ENCODE peak calls at places on chromosomes 16 and 17, in six cellular contexts. One of them, this sample, is unnamed.

GRCh38 chr16:65546353-65546791 is 424.5 kb upstream of the CDH11 start:
- DNase-seq in esophagus squamous epithelium: no peak
- DNase-seq in upper lobe of left lung: no peak
- DNase-seq in H1: no peak
- DNase-seq in neural progenitor cell: no peak
- DNase-seq in tibial artery: no peak
- DNase-seq in this sample: no peak

GRCh38 chr17:27244481-27245223 is 49.3 kb upstream of the WSB1 start:
- DNase-seq in esophagus squamous epithelium: no peak
- DNase-seq in upper lobe of left lung: peak
- DNase-seq in H1: peak
- DNase-seq in neural progenitor cell: peak
- DNase-seq in tibial artery: peak
- DNase-seq in this sample: peak

GRCh38 chr16:55982597-55982996 is 107.4 kb upstream of the CES5A start:
- DNase-seq in esophagus squamous epithelium: no peak
- DNase-seq in upper lobe of left lung: no peak
- DNase-seq in H1: no peak
- DNase-seq in neural progenitor cell: no peak
- DNase-seq in tibial artery: no peak
- DNase-seq in this sample: no peak

GRCh38 chr16:11736903-11737302 is 5.8 kb downstream of the TXNDC11 start:
- DNase-seq in esophagus squamous epithelium: no peak
- DNase-seq in upper lobe of left lung: no peak
- DNase-seq in H1: no peak
- DNase-seq in neural progenitor cell: no peak
- DNase-seq in tibial artery: no peak
- DNase-seq in this sample: no peak

GRCh38 chr17:15404116-15404730 is 62.8 kb upstream of the TEKT3 start:
- DNase-seq in esophagus squamous epithelium: no peak
- DNase-seq in upper lobe of left lung: no peak
- DNase-seq in H1: no peak
- DNase-seq in neural progenitor cell: no peak
- DNase-seq in tibial artery: no peak
- DNase-seq in this sample: no peak

GRCh38 chr16:70652322-70652721 is 6.0 kb downstream of the IL34 start:
- DNase-seq in esophagus squamous epithelium: no peak
- DNase-seq in upper lobe of left lung: no peak
- DNase-seq in H1: no peak
- DNase-seq in neural progenitor cell: no peak
- DNase-seq in tibial artery: no peak
- DNase-seq in this sample: no peak

GRCh38 chr16:17386229-17386628 is 84.5 kb downstream of the XYLT1 start:
- DNase-seq in esophagus squamous epithelium: no peak
- DNase-seq in upper lobe of left lung: no peak
- DNase-seq in H1: no peak
- DNase-seq in neural progenitor cell: peak
- DNase-seq in tibial artery: no peak
- DNase-seq in this sample: no peak

GRCh38 chr16:67151431-67152097 is 766 bp upstream of the B3GNT9 start:
- DNase-seq in esophagus squamous epithelium: no peak
- DNase-seq in upper lobe of left lung: no peak
- DNase-seq in H1: no peak
- DNase-seq in neural progenitor cell: peak
- DNase-seq in tibial artery: no peak
- DNase-seq in this sample: no peak

GRCh38 chr17:77264617-77265230 is 124.0 kb downstream of the SEC14L1 start:
- DNase-seq in esophagus squamous epithelium: no peak
- DNase-seq in upper lobe of left lung: no peak
- DNase-seq in H1: no peak
- DNase-seq in neural progenitor cell: no peak
- DNase-seq in tibial artery: no peak
- DNase-seq in this sample: no peak

GRCh38 chr17:52106638-52107261 is 51.8 kb downstream of the CA10 start:
- DNase-seq in esophagus squamous epithelium: no peak
- DNase-seq in upper lobe of left lung: no peak
- DNase-seq in H1: peak
- DNase-seq in neural progenitor cell: peak
- DNase-seq in tibial artery: no peak
- DNase-seq in this sample: peak

GRCh38 chr16:67514382-67514828 is 14.2 kb upstream of the RIPOR1 start:
- DNase-seq in esophagus squamous epithelium: peak
- DNase-seq in upper lobe of left lung: no peak
- DNase-seq in H1: peak
- DNase-seq in neural progenitor cell: peak
- DNase-seq in tibial artery: peak
- DNase-seq in this sample: peak

GRCh38 chr16:49213594-49213993 is 68.0 kb downstream of the CBLN1 start:
- DNase-seq in esophagus squamous epithelium: no peak
- DNase-seq in upper lobe of left lung: no peak
- DNase-seq in H1: peak
- DNase-seq in neural progenitor cell: peak
- DNase-seq in tibial artery: no peak
- DNase-seq in this sample: no peak

GRCh38 chr17:50060951-50061712 is 5.2 kb downstream of the ITGA3 start:
- DNase-seq in esophagus squamous epithelium: no peak
- DNase-seq in upper lobe of left lung: no peak
- DNase-seq in H1: no peak
- DNase-seq in neural progenitor cell: no peak
- DNase-seq in tibial artery: peak
- DNase-seq in this sample: peak

GRCh38 chr16:6725634-6726331 is 606.9 kb upstream of the RBFOX1 start:
- DNase-seq in esophagus squamous epithelium: no peak
- DNase-seq in upper lobe of left lung: no peak
- DNase-seq in H1: no peak
- DNase-seq in neural progenitor cell: peak
- DNase-seq in tibial artery: no peak
- DNase-seq in this sample: no peak

GRCh38 chr17:31392002-31392855 is 754 bp downstream of the RAB11FIP4 start:
- DNase-seq in esophagus squamous epithelium: no peak
- DNase-seq in upper lobe of left lung: peak
- DNase-seq in H1: peak
- DNase-seq in neural progenitor cell: peak
- DNase-seq in tibial artery: peak
- DNase-seq in this sample: no peak

GRCh38 chr16:31010539-31010938 is at the start of gene STX1B:
- DNase-seq in esophagus squamous epithelium: no peak
- DNase-seq in upper lobe of left lung: peak
- DNase-seq in H1: peak
- DNase-seq in neural progenitor cell: peak
- DNase-seq in tibial artery: no peak
- DNase-seq in this sample: no peak

GRCh38 chr16:35533683-35534082 is 2074.3 kb downstream of the TP53TG3F start:
- DNase-seq in esophagus squamous epithelium: no peak
- DNase-seq in upper lobe of left lung: no peak
- DNase-seq in H1: no peak
- DNase-seq in neural progenitor cell: no peak
- DNase-seq in tibial artery: no peak
- DNase-seq in this sample: peak

GRCh38 chr16:25109643-25110042 is 1.9 kb upstream of the LCMT1 start:
- DNase-seq in esophagus squamous epithelium: no peak
- DNase-seq in upper lobe of left lung: no peak
- DNase-seq in H1: no peak
- DNase-seq in neural progenitor cell: no peak
- DNase-seq in tibial artery: no peak
- DNase-seq in this sample: peak

GRCh38 chr17:80319262-80319998 is 58.8 kb downstream of the RNF213 start:
- DNase-seq in esophagus squamous epithelium: no peak
- DNase-seq in upper lobe of left lung: no peak
- DNase-seq in H1: no peak
- DNase-seq in neural progenitor cell: no peak
- DNase-seq in tibial artery: peak
- DNase-seq in this sample: no peak

GRCh38 chr17:343875-344752 is 8.5 kb downstream of the RPH3AL start:
- DNase-seq in esophagus squamous epithelium: no peak
- DNase-seq in upper lobe of left lung: no peak
- DNase-seq in H1: no peak
- DNase-seq in neural progenitor cell: no peak
- DNase-seq in tibial artery: no peak
- DNase-seq in this sample: no peak

GRCh38 chr16:19283637-19284036 is 1.9 kb upstream of the CLEC19A start:
- DNase-seq in esophagus squamous epithelium: no peak
- DNase-seq in upper lobe of left lung: no peak
- DNase-seq in H1: no peak
- DNase-seq in neural progenitor cell: no peak
- DNase-seq in tibial artery: no peak
- DNase-seq in this sample: peak

GRCh38 chr17:7351665-7352558 is at the start of gene KCTD11:
- DNase-seq in esophagus squamous epithelium: no peak
- DNase-seq in upper lobe of left lung: peak
- DNase-seq in H1: peak
- DNase-seq in neural progenitor cell: peak
- DNase-seq in tibial artery: peak
- DNase-seq in this sample: peak

GRCh38 chr16:19879241-19879792 is 5.3 kb downstream of the GPRC5B start:
- DNase-seq in esophagus squamous epithelium: no peak
- DNase-seq in upper lobe of left lung: no peak
- DNase-seq in H1: peak
- DNase-seq in neural progenitor cell: peak
- DNase-seq in tibial artery: no peak
- DNase-seq in this sample: peak

GRCh38 chr16:75103994-75104393 is 12.6 kb downstream of the LDHD start:
- DNase-seq in esophagus squamous epithelium: no peak
- DNase-seq in upper lobe of left lung: no peak
- DNase-seq in H1: no peak
- DNase-seq in neural progenitor cell: no peak
- DNase-seq in tibial artery: no peak
- DNase-seq in this sample: no peak

GRCh38 chr16:54201200-54201599 is 85.4 kb downstream of the IRX3 start:
- DNase-seq in esophagus squamous epithelium: no peak
- DNase-seq in upper lobe of left lung: no peak
- DNase-seq in H1: no peak
- DNase-seq in neural progenitor cell: no peak
- DNase-seq in tibial artery: no peak
- DNase-seq in this sample: no peak

GRCh38 chr16:3098459-3099394 is at the start of gene ZSCAN10:
- DNase-seq in esophagus squamous epithelium: no peak
- DNase-seq in upper lobe of left lung: no peak
- DNase-seq in H1: peak
- DNase-seq in neural progenitor cell: peak
- DNase-seq in tibial artery: no peak
- DNase-seq in this sample: no peak

GRCh38 chr16:3099395-3099731 is 269 bp upstream of the ZSCAN10 start:
- DNase-seq in esophagus squamous epithelium: no peak
- DNase-seq in upper lobe of left lung: no peak
- DNase-seq in H1: no peak
- DNase-seq in neural progenitor cell: peak
- DNase-seq in tibial artery: no peak
- DNase-seq in this sample: no peak

GRCh38 chr16:3096362-3096761 is 2.7 kb downstream of the ZSCAN10 start:
- DNase-seq in esophagus squamous epithelium: no peak
- DNase-seq in upper lobe of left lung: no peak
- DNase-seq in H1: no peak
- DNase-seq in neural progenitor cell: no peak
- DNase-seq in tibial artery: no peak
- DNase-seq in this sample: peak

GRCh38 chr16:3095869-3096268 is 3.2 kb downstream of the ZSCAN10 start:
- DNase-seq in esophagus squamous epithelium: no peak
- DNase-seq in upper lobe of left lung: no peak
- DNase-seq in H1: no peak
- DNase-seq in neural progenitor cell: no peak
- DNase-seq in tibial artery: no peak
- DNase-seq in this sample: no peak

DNA sequence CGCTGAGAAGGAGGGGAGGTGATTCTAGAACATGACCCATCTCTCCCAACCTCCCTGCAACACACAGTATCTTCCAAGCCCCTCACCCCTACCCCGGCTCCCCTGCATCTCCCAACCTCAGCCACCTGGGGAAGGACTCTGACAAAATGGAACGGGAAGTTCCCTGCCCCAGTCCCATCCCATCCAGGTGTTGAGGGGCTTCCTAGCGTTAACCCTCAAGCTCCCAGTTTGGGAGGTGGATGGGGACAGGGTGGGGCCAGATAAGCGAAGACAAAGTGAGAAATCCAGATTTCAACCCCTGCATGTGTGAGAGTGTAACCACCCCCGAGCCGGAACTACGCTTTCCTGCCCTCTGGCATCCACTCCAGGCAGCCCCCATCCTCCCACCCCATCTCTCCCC is 1.8 kb downstream of the ZSCAN10 start:
- DNase-seq in esophagus squamous epithelium: no peak
- DNase-seq in upper lobe of left lung: no peak
- DNase-seq in H1: no peak
- DNase-seq in neural progenitor cell: no peak
- DNase-seq in tibial artery: no peak
- DNase-seq in this sample: no peak
- H3K4me3 ChIP-seq in esophagus squamous epithelium: no peak
- H3K4me3 ChIP-seq in upper lobe of left lung: no peak
- H3K4me3 ChIP-seq in H1: peak
- H3K4me3 ChIP-seq in neural progenitor cell: no peak
- H3K4me3 ChIP-seq in tibial artery: no peak
- H3K4me3 ChIP-seq in this sample: no peak

GRCh38 chr17:63435681-63436522 is 10.2 kb downstream of the CYB561 start:
- DNase-seq in esophagus squamous epithelium: no peak
- DNase-seq in upper lobe of left lung: peak
- DNase-seq in H1: peak
- DNase-seq in neural progenitor cell: no peak
- DNase-seq in tibial artery: no peak
- DNase-seq in this sample: peak
- TF ChIP-seq CTCF in esophagus squamous epithelium: no peak
- TF ChIP-seq CTCF in upper lobe of left lung: no peak
- TF ChIP-seq CTCF in H1: peak
- TF ChIP-seq CTCF in neural progenitor cell: no peak
- TF ChIP-seq CTCF in tibial artery: no peak
- TF ChIP-seq CTCF in this sample: peak

DNA sequence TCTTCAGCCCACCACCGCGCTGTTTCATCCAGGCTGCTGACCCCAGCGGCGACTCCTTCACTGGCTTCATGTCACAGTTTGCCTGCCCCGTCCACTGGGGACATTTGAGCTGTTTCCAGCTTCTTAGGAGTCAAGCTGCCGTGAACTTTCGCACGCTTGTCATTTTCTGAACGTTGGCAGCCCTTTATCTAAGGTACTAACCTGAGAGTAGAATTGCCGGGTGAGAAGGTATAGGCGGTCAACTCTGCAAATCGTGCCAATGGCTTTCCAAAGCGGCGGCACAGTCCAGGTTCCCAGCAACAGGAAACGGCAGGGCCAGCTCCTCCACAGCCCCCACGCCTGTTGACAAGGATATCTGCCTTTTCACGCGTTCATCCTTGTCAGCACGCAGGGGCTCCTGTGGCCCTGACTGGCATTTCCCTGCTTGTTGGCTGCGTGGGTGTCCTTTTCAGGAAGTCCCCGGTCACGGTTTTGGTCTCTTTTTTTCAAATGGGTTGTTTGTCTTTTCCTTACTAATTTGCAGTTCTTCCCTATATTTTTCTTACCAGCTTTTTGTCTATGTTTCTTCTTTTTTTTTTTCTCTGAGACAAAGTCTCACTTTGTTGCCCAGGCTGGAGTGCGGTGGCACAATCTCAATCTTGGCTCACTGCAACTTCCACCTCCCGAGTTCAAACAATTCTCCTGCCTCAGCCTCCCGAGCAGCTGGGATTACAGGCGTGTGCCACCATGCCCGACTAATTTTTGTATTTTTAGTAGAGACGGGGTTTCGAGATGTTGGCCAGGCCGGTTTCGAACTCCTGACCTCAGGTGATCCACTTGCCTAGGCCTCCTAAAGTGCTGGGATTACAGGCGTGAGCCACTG is 1.3 kb downstream of the UTS2R start:
- DNase-seq in esophagus squamous epithelium: no peak
- DNase-seq in upper lobe of left lung: no peak
- DNase-seq in H1: no peak
- DNase-seq in neural progenitor cell: peak
- DNase-seq in tibial artery: no peak
- DNase-seq in this sample: no peak
- H3K4me3 ChIP-seq in esophagus squamous epithelium: no peak
- H3K4me3 ChIP-seq in upper lobe of left lung: no peak
- H3K4me3 ChIP-seq in H1: peak
- H3K4me3 ChIP-seq in neural progenitor cell: no peak
- H3K4me3 ChIP-seq in tibial artery: no peak
- H3K4me3 ChIP-seq in this sample: no peak

GRCh38 chr16:5502467-5502869 is 404.9 kb upstream of the EEF2KMT start:
- DNase-seq in esophagus squamous epithelium: no peak
- DNase-seq in upper lobe of left lung: no peak
- DNase-seq in H1: peak
- DNase-seq in neural progenitor cell: peak
- DNase-seq in tibial artery: no peak
- DNase-seq in this sample: no peak
- TF ChIP-seq CTCF in esophagus squamous epithelium: no peak
- TF ChIP-seq CTCF in upper lobe of left lung: no peak
- TF ChIP-seq CTCF in H1: peak
- TF ChIP-seq CTCF in neural progenitor cell: peak
- TF ChIP-seq CTCF in tibial artery: no peak
- TF ChIP-seq CTCF in this sample: no peak